ENCODE peak calls at places on chromosomes 16 and 17, in ten cellular contexts. K is thoracic aorta, C is hepatocyte, Z is neural progenitor cell, N is A549, I is astrocyte of the spinal cord, O is tibial nerve, H is pancreas, W is heart right ventricle, L is lung. A is an unnamed sample.

GRCh38 chr17:7558544-7559306 is at the start of gene TNFSF13:
- DNase-seq in K (no peak), C (no peak), Z (no peak), N (no peak), I (no peak), O (no peak), H (peak; percentile 52), W (no peak), L (peak; percentile 52), A (no peak)

GRCh38 chr16:67157892-67158635 is 1.6 kb downstream of the TRADD start:
- DNase-seq in K (no peak), C (no peak), Z (no peak), N (no peak), I (no peak), O (no peak), H (no peak), W (no peak), L (no peak), A (no peak)

GRCh38 chr17:8593276-8593675 is 37.2 kb downstream of the MYH10 start:
- DNase-seq in K (no peak), C (no peak), Z (no peak), N (no peak), I (no peak), O (no peak), H (no peak), W (no peak), L (no peak), A (no peak)

GRCh38 chr16:13612623-13613022 is 307.3 kb upstream of the ERCC4 start:
- DNase-seq in K (no peak), C (no peak), Z (no peak), N (no peak), I (no peak), O (no peak), H (no peak), W (no peak), L (no peak), A (no peak)

GRCh38 chr17:73667184-73667959 is 23.1 kb upstream of the SDK2 start:
- DNase-seq in K (no peak), C (no peak), Z (no peak), N (no peak), I (no peak), O (no peak), H (no peak), W (no peak), L (peak; percentile 29), A (no peak)

GRCh38 chr16:51682905-51683304 is 531.8 kb upstream of the SALL1 start:
- DNase-seq in K (no peak), C (no peak), Z (no peak), N (no peak), I (no peak), O (no peak), H (no peak), W (no peak), L (no peak), A (no peak)

GRCh38 chr17:35799942-35800341 is 4.5 kb upstream of the MMP28 start:
- DNase-seq in K (no peak), C (peak; percentile 50), Z (no peak), N (peak; percentile 46), I (peak; percentile 50), O (no peak), H (peak; percentile 66), W (peak; percentile 86), L (peak; percentile 87), A (no peak)

GRCh38 chr17:32697728-32698625 is 178.9 kb downstream of the MYO1D start:
- DNase-seq in K (no peak), C (no peak), Z (no peak), N (no peak), I (no peak), O (no peak), H (no peak), W (no peak), L (no peak), A (no peak)

GRCh38 chr16:11386791-11387546 is 41.7 kb downstream of the RMI2 start:
- DNase-seq in K (no peak), C (peak; percentile 66), Z (peak; percentile 87), N (peak; percentile 60), I (peak; percentile 23), O (no peak), H (no peak), W (no peak), L (no peak), A (no peak)

GRCh38 chr16:88686062-88686438 is 257 bp downstream of the SNAI3 start:
- DNase-seq in K (no peak), C (peak; percentile 72), Z (no peak), N (no peak), I (no peak), O (no peak), H (peak; percentile 68), W (no peak), L (no peak), A (no peak)

GRCh38 chr17:2092253-2092652 is 37.4 kb downstream of the HIC1 start:
- DNase-seq in K (no peak), C (no peak), Z (no peak), N (no peak), I (no peak), O (no peak), H (no peak), W (no peak), L (no peak), A (no peak)

GRCh38 chr17:77420804-77421634 is 280.2 kb downstream of the SEC14L1 start:
- DNase-seq in K (no peak), C (peak; percentile 74), Z (peak; percentile 63), N (peak; percentile 54), I (peak; percentile 92), O (no peak), H (no peak), W (no peak), L (no peak), A (no peak)

GRCh38 chr17:77421635-77421982 is 280.8 kb downstream of the SEC14L1 start:
- DNase-seq in K (no peak), C (no peak), Z (no peak), N (no peak), I (no peak), O (no peak), H (no peak), W (no peak), L (no peak), A (no peak)

GRCh38 chr17:77419547-77420475 is 279.0 kb downstream of the SEC14L1 start:
- DNase-seq in K (no peak), C (no peak), Z (peak; percentile 88), N (no peak), I (peak; percentile 44), O (no peak), H (no peak), W (no peak), L (no peak), A (no peak)

GRCh38 chr17:77419095-77419494 is 278.3 kb downstream of the SEC14L1 start:
- DNase-seq in K (no peak), C (no peak), Z (no peak), N (no peak), I (no peak), O (no peak), H (no peak), W (no peak), L (no peak), A (no peak)

DNA sequence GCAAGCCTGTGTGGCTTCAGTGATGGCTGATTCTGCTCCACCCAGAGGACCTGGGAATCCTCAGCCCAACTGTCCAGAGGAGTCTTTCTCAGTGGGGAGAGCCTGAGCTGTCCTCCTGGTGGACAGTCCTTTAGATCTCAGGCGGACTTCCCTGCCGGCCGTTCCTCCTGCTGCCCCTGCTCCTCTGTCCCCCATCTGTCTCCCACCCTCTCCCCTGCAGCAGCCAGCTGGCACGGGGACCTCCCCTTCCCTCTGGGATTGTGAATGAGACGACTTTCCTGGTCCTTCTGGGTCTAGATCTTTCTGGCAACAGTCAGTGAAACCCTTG is 279.7 kb downstream of the SEC14L1 start:
- DNase-seq in K (no peak), C (no peak), Z (no peak), N (no peak), I (no peak), O (no peak), H (no peak), W (no peak), L (no peak), A (no peak)
- H3K4me3 ChIP-seq in K (no peak overlapping the region), C (no peak overlapping the region), Z (no peak overlapping the region), N (no peak overlapping the region), I (no peak overlapping the region), O (no peak overlapping the region), H (no peak overlapping the region), W (no peak overlapping the region), L (no peak overlapping the region), A (no peak overlapping the region)

GRCh38 chr17:76366247-76366646 is 12.5 kb upstream of the PRPSAP1 start:
- DNase-seq in K (no peak), C (no peak), Z (no peak), N (no peak), I (no peak), O (no peak), H (no peak), W (no peak), L (no peak), A (no peak)

GRCh38 chr17:76368545-76368944 is 14.8 kb upstream of the PRPSAP1 start:
- DNase-seq in K (no peak), C (no peak), Z (no peak), N (no peak), I (no peak), O (no peak), H (no peak), W (no peak), L (no peak), A (no peak)

GRCh38 chr17:76367647-76368046 is 13.9 kb upstream of the PRPSAP1 start:
- DNase-seq in K (no peak), C (no peak), Z (no peak), N (no peak), I (no peak), O (no peak), H (no peak), W (no peak), L (no peak), A (no peak)

GRCh38 chr17:76363107-76363801 is 9.5 kb upstream of the PRPSAP1 start:
- DNase-seq in K (no peak), C (no peak), Z (no peak), N (no peak), I (no peak), O (no peak), H (no peak), W (no peak), L (no peak), A (no peak)

GRCh38 chr17:76365256-76365903 is 11.7 kb upstream of the PRPSAP1 start:
- DNase-seq in K (no peak), C (no peak), Z (peak; percentile 30), N (no peak), I (no peak), O (no peak), H (no peak), W (no peak), L (no peak), A (no peak)
- TF ChIP-seq CTCF in K (no peak), C (peak; percentile 25), Z (peak; percentile 55), N (peak; percentile 58), I (peak; percentile 48), O (no peak), H (no peak), W (peak; percentile 33), L (peak; percentile 1), A (peak; percentile 65)

GRCh38 chr17:46195217-46195855 is 2.1 kb upstream of the KANSL1 start:
- DNase-seq in K (no peak), C (no peak), Z (no peak), N (no peak), I (no peak), O (no peak), H (no peak), W (no peak), L (no peak), A (no peak)
- H3K4me3 ChIP-seq in K (no peak overlapping the region), C (no peak overlapping the region), Z (no peak overlapping the region), N (no peak overlapping the region), I (no peak overlapping the region), O (no peak overlapping the region), H (no peak overlapping the region), W (no peak overlapping the region), L (no peak overlapping the region), A (no peak overlapping the region)

GRCh38 chr17:56121661-56122060 is 31.6 kb upstream of the ANKFN1 start:
- DNase-seq in K (no peak), C (no peak), Z (peak; percentile 52), N (no peak), I (no peak), O (no peak), H (no peak), W (no peak), L (no peak), A (no peak)
- TF ChIP-seq CTCF in K (no peak), C (peak; percentile 36), Z (peak; percentile 53), N (no peak), I (peak; percentile 33), O (no peak), H (no peak), W (no peak), L (no peak), A (no peak)

A was measured in GM12864.